ENCODE peak calls at places on chromosome 22, in nine cellular contexts. N is effector CD4-positive, alpha-beta T cell; G is EH; D is AG08396; W is dorsolateral prefrontal cortex; F is epithelial cell of esophagus; A is AG09309; P is activated gamma-delta T cell treated with Interleukin-2 at 50 U/mL for 16 hours; Q is left ventricle myocardium inferior. Z is an unnamed sample.

GRCh38 chr22:29213481-29213880 is 7.8 kb downstream of the EMID1 start:
- DNase-seq in A (no peak), W (no peak), Q (no peak), D (no peak), F (no peak), P (no peak), G (no peak), N (no peak), Z (no peak)

GRCh38 chr22:44667829-44668189 is 34.2 kb upstream of the PRR5 start:
- DNase-seq in G (peak; percentile 27), D (no peak), F (no peak), Q (no peak), P (peak; percentile 62), A (no peak), W (no peak), N (peak; percentile 58), Z (no peak)

GRCh38 chr22:25754527-25755202 is 12.7 kb downstream of the MYO18B start:
- DNase-seq in N (no peak), W (peak; percentile 62), D (peak; percentile 88), A (peak; percentile 77), G (no peak), F (no peak), Q (peak; percentile 84), P (no peak), Z (no peak)

GRCh38 chr22:25696763-25697710 is 45.0 kb upstream of the MYO18B start:
- DNase-seq in G (no peak), A (no peak), F (no peak), P (no peak), Q (no peak), W (no peak), D (no peak), N (no peak), Z (no peak)

GRCh38 chr22:29016067-29016938 is 45.3 kb downstream of the C22orf31 start:
- DNase-seq in F (no peak), P (no peak), W (no peak), Q (no peak), D (no peak), A (no peak), N (no peak), G (no peak), Z (no peak)

GRCh38 chr22:24379536-24379935 is 47.9 kb upstream of the ADORA2A start:
- DNase-seq in A (no peak), N (no peak), W (no peak), P (no peak), Q (no peak), F (peak; percentile 9), D (no peak), G (peak; percentile 60), Z (no peak)

GRCh38 chr22:47547881-47548630 is 785.6 kb downstream of the TBC1D22A start:
- DNase-seq in A (no peak), F (no peak), Q (no peak), P (no peak), N (no peak), D (no peak), W (peak; percentile 89), G (no peak), Z (no peak)

GRCh38 chr22:50218996-50219727 is 18.4 kb downstream of the SELENOO start:
- DNase-seq in N (no peak), Q (peak; percentile 89), D (peak; percentile 94), A (no peak), P (no peak), F (peak; percentile 80), G (peak; percentile 85), W (peak; percentile 73), Z (no peak)

GRCh38 chr22:33883961-33884808 is 36.1 kb downstream of the LARGE1 start:
- DNase-seq in N (no peak), A (no peak), P (no peak), F (no peak), D (no peak), Q (peak; percentile 25), G (no peak), W (peak; percentile 81), Z (no peak)

GRCh38 chr22:39101226-39101625 is 4.2 kb downstream of the APOBEC3H start:
- DNase-seq in A (no peak), F (no peak), Q (no peak), P (no peak), D (no peak), W (no peak), G (no peak), N (no peak), Z (no peak)

GRCh38 chr22:21646608-21647590 is 4.8 kb downstream of the SDF2L1 start:
- DNase-seq in A (no peak), G (peak; percentile 82), D (peak; percentile 76), N (peak; percentile 74), F (peak; percentile 86), P (peak; percentile 80), W (peak; percentile 72), Q (peak; percentile 67), Z (no peak)

GRCh38 chr22:40855104-40855959 is 1.1 kb downstream of the ST13 start:
- DNase-seq in F (peak; percentile 45), G (peak; percentile 26), D (no peak), N (no peak), P (no peak), Q (no peak), W (no peak), A (no peak), Z (no peak)

GRCh38 chr22:29351042-29351441 is 35.5 kb upstream of the RASL10A start:
- DNase-seq in A (no peak), F (no peak), Q (no peak), P (no peak), N (no peak), D (no peak), W (no peak), G (no peak), Z (no peak)

GRCh38 chr22:37887610-37888378 is 18.3 kb upstream of the MICALL1 start:
- DNase-seq in G (peak; percentile 97), D (peak; percentile 40), P (no peak), A (peak; percentile 57), Q (no peak), F (peak; percentile 96), W (no peak), N (no peak), Z (no peak)

GRCh38 chr22:47495102-47495501 is 732.7 kb downstream of the TBC1D22A start:
- DNase-seq in F (no peak), Q (no peak), G (no peak), W (no peak), D (no peak), P (no peak), N (no peak), A (no peak), Z (no peak)

GRCh38 chr22:29903371-29903770 is 20.4 kb downstream of the MTMR3 start:
- DNase-seq in W (no peak), Q (no peak), F (no peak), G (no peak), P (no peak), N (no peak), A (no peak), D (no peak), Z (no peak)

GRCh38 chr22:38246692-38247091 is 26.1 kb downstream of the TMEM184B start:
- DNase-seq in N (no peak), Q (peak; percentile 66), W (peak; percentile 68), A (no peak), P (no peak), F (no peak), D (no peak), G (no peak), Z (no peak)

GRCh38 chr22:42791721-42792452 is 65.2 kb downstream of the ARFGAP3 start:
- DNase-seq in F (no peak), N (no peak), Q (peak; percentile 75), A (no peak), D (no peak), W (no peak), P (no peak), G (no peak), Z (no peak)

GRCh38 chr22:26648011-26648497 is 9.3 kb upstream of the MIAT start:
- DNase-seq in D (no peak), G (no peak), P (peak; percentile 57), N (peak; percentile 14), A (no peak), W (no peak), Q (no peak), F (no peak), Z (no peak)

GRCh38 chr22:49188091-49188490 is 639.6 kb downstream of the BRD1 start:
- DNase-seq in F (peak; percentile 2), D (no peak), A (no peak), W (no peak), G (no peak), P (no peak), Q (no peak), N (no peak), Z (no peak)

GRCh38 chr22:49774046-49774445 is 53.6 kb downstream of the BRD1 start:
- DNase-seq in F (no peak), Q (no peak), N (no peak), P (no peak), G (no peak), D (no peak), W (no peak), A (no peak), Z (no peak)

GRCh38 chr22:37848587-37849088 is 581 bp upstream of the EIF3L start:
- DNase-seq in G (peak; percentile 45), F (peak; percentile 53), W (no peak), P (no peak), A (no peak), N (no peak), D (no peak), Q (no peak), Z (no peak)